ENCODE peak calls at places on chromosomes 2 and 18, in eight cellular contexts. V is effector memory CD4-positive, alpha-beta T cell; S is tibial nerve; Y is hepatocyte; B is PC-3; F is CD8-positive, alpha-beta memory T cell; J is lower leg skin; E is testis. K is an unnamed sample.

GRCh38 chr2:69642709-69643601 is 584 bp downstream of the AAK1 start:
- DNase-seq in B (peak; percentile 74), E (peak; percentile 59), V (peak; percentile 31), S (no peak), F (peak; percentile 75), J (peak; percentile 49), Y (peak; percentile 76), K (peak; percentile 41)

GRCh38 chr2:187499941-187500532 is 52.0 kb upstream of the CALCRL start:
- DNase-seq in E (peak; percentile 69), Y (peak; percentile 67), V (no peak), F (no peak), J (peak; percentile 60), S (peak; percentile 37), B (peak; percentile 85), K (no peak)

GRCh38 chr18:75799449-75800330 is 372.2 kb upstream of the SMIM21 start:
- DNase-seq in V (no peak), E (no peak), J (no peak), Y (no peak), F (no peak), B (no peak), S (no peak), K (no peak)

GRCh38 chr2:133676392-133677130 is 108.3 kb upstream of the NCKAP5 start:
- DNase-seq in J (no peak), S (no peak), E (no peak), V (no peak), B (no peak), Y (no peak), F (no peak), K (no peak)

GRCh38 chr2:203730076-203730729 is 23.8 kb downstream of the CD28 start:
- DNase-seq in J (no peak), B (no peak), S (no peak), V (no peak), E (no peak), Y (no peak), F (no peak), K (no peak)

GRCh38 chr2:122390406-122390805 is 635.0 kb downstream of the TSN start:
- DNase-seq in V (no peak), F (no peak), E (no peak), Y (peak; percentile 62), S (no peak), J (no peak), B (peak; percentile 53), K (no peak)

GRCh38 chr2:233973786-233974185 is 56.6 kb downstream of the TRPM8 start:
- DNase-seq in V (no peak), B (no peak), S (no peak), Y (no peak), F (no peak), E (no peak), J (no peak), K (no peak)

GRCh38 chr2:46179037-46179621 is 118.1 kb upstream of the EPAS1 start:
- DNase-seq in V (peak; percentile 45), E (peak; percentile 39), B (peak; percentile 86), F (peak; percentile 54), S (peak; percentile 42), Y (peak; percentile 83), J (peak; percentile 40), K (peak; percentile 78)

GRCh38 chr2:211035548-211036185 is 479.3 kb downstream of the CPS1 start:
- DNase-seq in F (no peak), E (peak; percentile 47), S (no peak), B (peak; percentile 72), Y (peak; percentile 38), J (no peak), V (no peak), K (no peak)

GRCh38 chr2:143623270-143623669 is 494.1 kb downstream of the ARHGAP15 start:
- DNase-seq in S (no peak), J (no peak), B (no peak), F (no peak), V (no peak), Y (no peak), E (no peak), K (no peak)

GRCh38 chr2:55862673-55863390 is 60.8 kb downstream of the EFEMP1 start:
- DNase-seq in V (no peak), S (peak; percentile 21), F (no peak), J (peak; percentile 51), B (peak; percentile 93), E (no peak), Y (peak; percentile 87), K (no peak)

GRCh38 chr2:236946871-236947270 is 138.8 kb upstream of the COPS8 start:
- DNase-seq in V (no peak), Y (no peak), F (no peak), J (peak; percentile 10), B (no peak), E (peak; percentile 31), S (no peak), K (no peak)

GRCh38 chr2:50953021-50953420 is 78.9 kb downstream of the NRXN1 start:
- DNase-seq in B (peak; percentile 86), F (no peak), S (no peak), J (no peak), V (no peak), E (no peak), Y (no peak), K (no peak)

GRCh38 chr2:44077942-44078511 is 82.2 kb upstream of the LRPPRC start:
- DNase-seq in J (no peak), Y (no peak), S (no peak), B (no peak), E (no peak), V (no peak), F (no peak), K (no peak)

GRCh38 chr2:191791953-191792560 is 54.8 kb downstream of the CAVIN2 start:
- DNase-seq in E (no peak), Y (no peak), F (no peak), V (no peak), B (no peak), J (no peak), S (no peak), K (no peak)

GRCh38 chr2:227256605-227257004 is 68.4 kb upstream of the MFF start:
- DNase-seq in Y (no peak), B (no peak), J (no peak), V (no peak), E (no peak), S (no peak), F (no peak), K (no peak)

GRCh38 chr2:24409700-24410556 is 49.6 kb upstream of the ITSN2 start:
- DNase-seq in E (peak; percentile 58), J (peak; percentile 41), Y (peak; percentile 78), S (no peak), V (no peak), B (peak; percentile 82), F (peak; percentile 48), K (peak; percentile 20)

GRCh38 chr2:62398295-62398855 is 107.6 kb downstream of the TMEM17 start:
- DNase-seq in F (no peak), B (no peak), S (no peak), E (no peak), J (no peak), V (no peak), Y (no peak), K (no peak)

GRCh38 chr2:30934071-30934470 is 126.8 kb upstream of the CAPN13 start:
- DNase-seq in B (no peak), V (no peak), F (no peak), Y (no peak), J (no peak), S (no peak), E (no peak), K (no peak)

GRCh38 chr2:121611730-121612705 is 37.2 kb downstream of the CLASP1 start:
- DNase-seq in B (no peak), V (no peak), Y (no peak), J (no peak), S (no peak), F (no peak), E (no peak), K (no peak)

GRCh38 chr18:63832470-63832869 is 55.0 kb upstream of the SERPINB2 start:
- DNase-seq in B (peak; percentile 96), S (no peak), F (no peak), Y (no peak), V (no peak), E (no peak), J (no peak), K (no peak)

GRCh38 chr18:75003089-75003488 is 205.8 kb downstream of the PTGR3 start:
- DNase-seq in Y (no peak), J (no peak), F (no peak), B (no peak), E (no peak), S (no peak), V (no peak), K (no peak)

DNA sequence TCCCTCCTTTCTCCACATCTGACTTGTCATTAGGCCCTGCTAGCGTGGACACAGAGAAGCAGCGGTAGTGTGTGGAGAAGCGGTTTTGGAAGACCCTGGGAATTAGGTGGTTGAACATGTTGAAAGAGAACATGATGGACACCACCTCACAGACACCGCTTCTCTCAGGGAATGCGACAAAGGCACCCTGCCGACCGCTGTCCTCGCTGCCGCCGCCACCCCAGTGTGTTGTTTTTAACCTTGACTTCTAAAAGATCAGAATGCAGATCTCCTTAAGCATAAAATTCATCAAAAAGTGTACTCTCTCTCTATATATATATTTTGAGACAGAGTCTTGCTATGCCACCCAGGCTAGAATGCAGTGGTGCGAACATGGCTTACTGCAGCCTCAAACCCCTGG is 33.2 kb downstream of the AQP4 start:
- DNase-seq in V (no peak), J (no peak), Y (no peak), E (no peak), S (no peak), F (no peak), B (no peak), K (no peak)
- H3K4me3 ChIP-seq in V (no peak overlapping the region), J (no peak overlapping the region), Y (no peak overlapping the region), E (no peak overlapping the region), S (no peak overlapping the region), F (no peak overlapping the region), B (no peak overlapping the region), K (no peak overlapping the region)

GRCh38 chr2:127105656-127106456 is 1.1 kb downstream of the BIN1 start:
- DNase-seq in F (no peak), V (no peak), B (peak; percentile 24), Y (peak; percentile 76), S (no peak), J (peak; percentile 16), E (no peak), K (no peak)
- H3K4me3 ChIP-seq in F (peak overlapping the region; percentile 43), V (peak overlapping the region; percentile 88), B (peak overlapping the region; percentile 97), Y (peak overlapping the region; percentile 90), S (peak overlapping the region; percentile 65), J (peak overlapping the region; percentile 69), E (peak overlapping the region; percentile 71), K (peak overlapping the region; percentile 59)

DNA sequence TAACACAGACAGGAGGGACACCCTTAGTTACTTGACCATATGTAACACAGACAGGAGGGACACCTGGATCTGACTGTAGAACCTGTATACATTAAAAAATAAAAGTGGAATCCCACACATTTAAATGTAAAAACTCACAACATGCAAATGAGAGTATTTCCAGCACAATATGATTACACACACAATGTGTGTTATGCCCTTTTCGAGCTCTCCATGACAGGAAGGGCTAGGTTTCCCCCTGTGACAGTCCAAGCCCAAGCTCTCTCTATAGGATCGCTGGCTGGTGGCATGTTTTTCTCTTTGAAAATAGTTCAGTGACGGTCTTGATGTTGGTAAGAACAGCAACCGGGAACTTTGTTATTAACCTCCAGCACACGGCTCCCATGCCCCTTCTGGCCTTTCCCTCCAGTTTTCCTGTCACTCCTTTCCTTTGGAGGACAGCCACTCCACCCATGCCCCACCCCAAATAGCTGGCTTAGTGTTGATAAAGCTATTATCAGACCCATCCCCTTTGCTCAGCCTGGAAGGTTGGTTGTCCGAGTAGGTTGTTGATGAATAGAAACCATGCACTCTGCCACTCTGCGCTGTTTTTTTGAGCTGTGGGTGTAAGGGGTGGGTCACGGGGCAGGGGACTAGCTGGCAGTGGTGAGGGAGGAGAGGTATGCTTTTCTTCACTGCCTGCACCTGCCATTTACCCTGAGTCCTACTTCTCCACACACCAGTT is 2.7 kb downstream of the RASGRP3 start:
- DNase-seq in F (no peak), Y (no peak), B (no peak), J (no peak), E (peak; percentile 15), S (no peak), V (no peak), K (no peak)
- H3K4me3 ChIP-seq in F (no peak overlapping the region), Y (no peak overlapping the region), B (no peak overlapping the region), J (no peak overlapping the region), E (no peak overlapping the region), S (no peak overlapping the region), V (no peak overlapping the region), K (no peak overlapping the region)

GRCh38 chr2:240140511-240140910 is at the start of gene OTOS:
- DNase-seq in Y (no peak), B (no peak), V (no peak), S (no peak), F (no peak), E (no peak), J (no peak), K (no peak)
- H3K4me3 ChIP-seq in Y (no peak within 1 kb of the TSS), B (no peak within 1 kb of the TSS), V (no peak within 1 kb of the TSS), S (no peak within 1 kb of the TSS), F (no peak within 1 kb of the TSS), E (no peak within 1 kb of the TSS), J (no peak within 1 kb of the TSS), K (no peak within 1 kb of the TSS)

K was measured in heart left ventricle.